ENCODE peak calls at places on chromosome 1, in four cellular contexts. M, U, T and C are unnamed samples.
A peak's percentile ranks its signal among the peaks of the same experiment; 100 is the strongest.

GRCh38 chr1:43622471-43622870 is 27.5 kb upstream of the KDM4A start:
- DNase-seq in M (no peak), U (peak; percentile 50), T (no peak), C (no peak)

GRCh38 chr1:157671895-157672294 is 28.7 kb downstream of the FCRL3 start:
- DNase-seq in M (no peak), U (no peak), T (no peak), C (no peak)

GRCh38 chr1:19066874-19067186 is 110.4 kb upstream of the IFFO2 start:
- DNase-seq in M (no peak), U (no peak), T (no peak), C (no peak)

GRCh38 chr1:45617618-45618017 is 6.2 kb downstream of the CCDC17 start:
- DNase-seq in M (no peak), U (peak; percentile 75), T (no peak), C (no peak)

GRCh38 chr1:155709391-155709790 is 20.5 kb downstream of the DAP3 start:
- DNase-seq in M (no peak), U (no peak), T (no peak), C (no peak)

GRCh38 chr1:15714438-15715136 is 21.5 kb upstream of the SLC25A34 start:
- DNase-seq in M (no peak), U (peak; percentile 75), T (peak; percentile 41), C (no peak)

GRCh38 chr1:246035060-246035531 is 472.0 kb downstream of the SMYD3 start:
- DNase-seq in M (no peak), U (peak; percentile 23), T (no peak), C (no peak)

GRCh38 chr1:44862829-44863406 is 19.9 kb upstream of the PTCH2 start:
- DNase-seq in M (no peak), U (peak; percentile 66), T (no peak), C (no peak)

GRCh38 chr1:2104621-2105427 is 54.6 kb downstream of the PRKCZ start:
- DNase-seq in M (no peak), U (peak; percentile 30), T (no peak), C (no peak)

GRCh38 chr1:46761740-46762139 is 37.1 kb upstream of the CYP4B1 start:
- DNase-seq in M (no peak), U (no peak), T (no peak), C (no peak)

GRCh38 chr1:225700164-225700740 is 47.3 kb upstream of the ENAH start:
- DNase-seq in M (peak; percentile 33), U (peak; percentile 98), T (no peak), C (no peak)

GRCh38 chr1:53642215-53642555 is 96.8 kb downstream of the GLIS1 start:
- DNase-seq in M (no peak), U (no peak), T (no peak), C (no peak)

GRCh38 chr1:3923378-3924185 is 23.5 kb upstream of the C1orf174 start:
- DNase-seq in M (no peak), U (no peak), T (no peak), C (no peak)

GRCh38 chr1:192579319-192579738 is 3.8 kb downstream of the RGS1 start:
- DNase-seq in M (no peak), U (peak; percentile 28), T (no peak), C (peak; percentile 44)

GRCh38 chr1:63524166-63524565 is 841 bp downstream of the EFCAB7 start:
- DNase-seq in M (no peak), U (no peak), T (no peak), C (no peak)

GRCh38 chr1:31152181-31152768 is 86.8 kb upstream of the PUM1 start:
- DNase-seq in M (no peak), U (peak; percentile 87), T (peak; percentile 12), C (no peak)

GRCh38 chr1:27436204-27437159 is 44.1 kb downstream of the GPR3 start:
- DNase-seq in M (no peak), U (peak; percentile 60), T (no peak), C (no peak)

GRCh38 chr1:200178340-200178739 is 150.8 kb downstream of the NR5A2 start:
- DNase-seq in M (no peak), U (no peak), T (no peak), C (no peak)

GRCh38 chr1:151565500-151566189 is 25.5 kb downstream of the TUFT1 start:
- DNase-seq in M (peak; percentile 83), U (no peak), T (no peak), C (no peak)

GRCh38 chr1:73839922-73840321 is 358.1 kb downstream of the LRRIQ3 start:
- DNase-seq in M (peak; percentile 4), U (no peak), T (no peak), C (no peak)

GRCh38 chr1:227893696-227894305 is 53.9 kb downstream of the WNT9A start:
- DNase-seq in M (no peak), U (no peak), T (no peak), C (no peak)

GRCh38 chr1:213728593-213729536 is 258.9 kb upstream of the PROX1 start:
- DNase-seq in M (no peak), U (no peak), T (no peak), C (no peak)

GRCh38 chr1:24047101-24047459 is 64.9 kb downstream of the MYOM3 start:
- DNase-seq in M (no peak), U (peak; percentile 55), T (no peak), C (no peak)

GRCh38 chr1:87045757-87046422 is 131.5 kb downstream of the HS2ST1 start:
- DNase-seq in M (no peak), U (peak; percentile 59), T (no peak), C (no peak)

GRCh38 chr1:12185556-12186276 is 18.9 kb downstream of the TNFRSF1B start:
- DNase-seq in M (no peak), U (no peak), T (no peak), C (no peak)

GRCh38 chr1:229884765-229885164 is 182.3 kb upstream of the GALNT2 start:
- DNase-seq in M (no peak), U (no peak), T (no peak), C (no peak)

GRCh38 chr1:165355221-165355976 is 1.1 kb downstream of the LMX1A start:
- DNase-seq in M (no peak), U (no peak), T (no peak), C (no peak)